ENCODE peak calls at places on chromosomes 12 and 14, in six cellular contexts. One of them, this sample, is unnamed.
A peak's percentile ranks its signal among the peaks of the same experiment; 100 is the strongest.

GRCh38 chr12:77834618-77835017 is 3.9 kb downstream of the NAV3 start:
- DNase-seq in GM06990: no peak
- DNase-seq in epithelial cell of proximal tubule: no peak
- DNase-seq in pancreas: no peak
- DNase-seq in fibroblast of villous mesenchyme: no peak
- DNase-seq in heart left ventricle: no peak
- DNase-seq in this sample: no peak

GRCh38 chr12:62426095-62426488 is 40.5 kb upstream of the MON2 start:
- DNase-seq in GM06990: no peak
- DNase-seq in epithelial cell of proximal tubule: no peak
- DNase-seq in pancreas: no peak
- DNase-seq in fibroblast of villous mesenchyme: peak; percentile 86
- DNase-seq in heart left ventricle: no peak
- DNase-seq in this sample: no peak

GRCh38 chr14:26527095-26527494 is 70.7 kb downstream of the NOVA1 start:
- DNase-seq in GM06990: no peak
- DNase-seq in epithelial cell of proximal tubule: peak; percentile 31
- DNase-seq in pancreas: no peak
- DNase-seq in fibroblast of villous mesenchyme: no peak
- DNase-seq in heart left ventricle: no peak
- DNase-seq in this sample: no peak

GRCh38 chr12:93167841-93168492 is 209.8 kb upstream of the NUDT4 start:
- DNase-seq in GM06990: peak; percentile 71
- DNase-seq in epithelial cell of proximal tubule: peak; percentile 36
- DNase-seq in pancreas: no peak
- DNase-seq in fibroblast of villous mesenchyme: peak; percentile 48
- DNase-seq in heart left ventricle: no peak
- DNase-seq in this sample: no peak

GRCh38 chr12:65511134-65511912 is 232.8 kb downstream of the MSRB3 start:
- DNase-seq in GM06990: no peak
- DNase-seq in epithelial cell of proximal tubule: no peak
- DNase-seq in pancreas: peak; percentile 20
- DNase-seq in fibroblast of villous mesenchyme: no peak
- DNase-seq in heart left ventricle: peak; percentile 43
- DNase-seq in this sample: no peak

GRCh38 chr12:47718531-47718930 is 6.8 kb downstream of the ENDOU start:
- DNase-seq in GM06990: no peak
- DNase-seq in epithelial cell of proximal tubule: no peak
- DNase-seq in pancreas: no peak
- DNase-seq in fibroblast of villous mesenchyme: no peak
- DNase-seq in heart left ventricle: no peak
- DNase-seq in this sample: no peak

GRCh38 chr12:79274571-79275064 is 410.0 kb downstream of the SYT1 start:
- DNase-seq in GM06990: no peak
- DNase-seq in epithelial cell of proximal tubule: no peak
- DNase-seq in pancreas: no peak
- DNase-seq in fibroblast of villous mesenchyme: no peak
- DNase-seq in heart left ventricle: no peak
- DNase-seq in this sample: no peak

GRCh38 chr12:43370299-43370698 is 181.7 kb downstream of the ADAMTS20 start:
- DNase-seq in GM06990: no peak
- DNase-seq in epithelial cell of proximal tubule: peak; percentile 57
- DNase-seq in pancreas: no peak
- DNase-seq in fibroblast of villous mesenchyme: peak; percentile 22
- DNase-seq in heart left ventricle: no peak
- DNase-seq in this sample: peak; percentile 10

GRCh38 chr14:21915814-21916213 is 242.2 kb upstream of the OR4E1 start:
- DNase-seq in GM06990: no peak
- DNase-seq in epithelial cell of proximal tubule: peak; percentile 72
- DNase-seq in pancreas: peak; percentile 7
- DNase-seq in fibroblast of villous mesenchyme: no peak
- DNase-seq in heart left ventricle: no peak
- DNase-seq in this sample: peak; percentile 52

GRCh38 chr12:59219148-59219547 is 298.8 kb upstream of the LRIG3 start:
- DNase-seq in GM06990: no peak
- DNase-seq in epithelial cell of proximal tubule: no peak
- DNase-seq in pancreas: no peak
- DNase-seq in fibroblast of villous mesenchyme: no peak
- DNase-seq in heart left ventricle: no peak
- DNase-seq in this sample: no peak

GRCh38 chr14:93733646-93734045 is 54.6 kb downstream of the PRIMA1 start:
- DNase-seq in GM06990: no peak
- DNase-seq in epithelial cell of proximal tubule: no peak
- DNase-seq in pancreas: no peak
- DNase-seq in fibroblast of villous mesenchyme: no peak
- DNase-seq in heart left ventricle: no peak
- DNase-seq in this sample: no peak

GRCh38 chr14:103739793-103740501 is 24.3 kb downstream of the ZFYVE21 start:
- DNase-seq in GM06990: no peak
- DNase-seq in epithelial cell of proximal tubule: no peak
- DNase-seq in pancreas: no peak
- DNase-seq in fibroblast of villous mesenchyme: no peak
- DNase-seq in heart left ventricle: no peak
- DNase-seq in this sample: no peak

GRCh38 chr12:104652910-104653309 is 196.2 kb downstream of the CHST11 start:
- DNase-seq in GM06990: no peak
- DNase-seq in epithelial cell of proximal tubule: no peak
- DNase-seq in pancreas: no peak
- DNase-seq in fibroblast of villous mesenchyme: no peak
- DNase-seq in heart left ventricle: no peak
- DNase-seq in this sample: no peak

GRCh38 chr12:104656383-104656782 is 199.6 kb downstream of the CHST11 start:
- DNase-seq in GM06990: no peak
- DNase-seq in epithelial cell of proximal tubule: no peak
- DNase-seq in pancreas: no peak
- DNase-seq in fibroblast of villous mesenchyme: no peak
- DNase-seq in heart left ventricle: no peak
- DNase-seq in this sample: no peak

GRCh38 chr12:104651812-104652211 is 195.1 kb downstream of the CHST11 start:
- DNase-seq in GM06990: no peak
- DNase-seq in epithelial cell of proximal tubule: no peak
- DNase-seq in pancreas: no peak
- DNase-seq in fibroblast of villous mesenchyme: no peak
- DNase-seq in heart left ventricle: no peak
- DNase-seq in this sample: no peak

GRCh38 chr12:104655059-104655609 is 198.4 kb downstream of the CHST11 start:
- DNase-seq in GM06990: no peak
- DNase-seq in epithelial cell of proximal tubule: no peak
- DNase-seq in pancreas: no peak
- DNase-seq in fibroblast of villous mesenchyme: no peak
- DNase-seq in heart left ventricle: no peak
- DNase-seq in this sample: no peak

GRCh38 chr12:104653730-104654328 is 197.1 kb downstream of the CHST11 start:
- DNase-seq in GM06990: no peak
- DNase-seq in epithelial cell of proximal tubule: no peak
- DNase-seq in pancreas: no peak
- DNase-seq in fibroblast of villous mesenchyme: no peak
- DNase-seq in heart left ventricle: no peak
- DNase-seq in this sample: peak; percentile 49
- TF ChIP-seq CTCF in GM06990: peak; percentile 59
- TF ChIP-seq CTCF in epithelial cell of proximal tubule: peak; percentile 35
- TF ChIP-seq CTCF in pancreas: peak; percentile 17
- TF ChIP-seq CTCF in fibroblast of villous mesenchyme: peak; percentile 42
- TF ChIP-seq CTCF in heart left ventricle: peak; percentile 38
- TF ChIP-seq CTCF in this sample: peak; percentile 46

DNA sequence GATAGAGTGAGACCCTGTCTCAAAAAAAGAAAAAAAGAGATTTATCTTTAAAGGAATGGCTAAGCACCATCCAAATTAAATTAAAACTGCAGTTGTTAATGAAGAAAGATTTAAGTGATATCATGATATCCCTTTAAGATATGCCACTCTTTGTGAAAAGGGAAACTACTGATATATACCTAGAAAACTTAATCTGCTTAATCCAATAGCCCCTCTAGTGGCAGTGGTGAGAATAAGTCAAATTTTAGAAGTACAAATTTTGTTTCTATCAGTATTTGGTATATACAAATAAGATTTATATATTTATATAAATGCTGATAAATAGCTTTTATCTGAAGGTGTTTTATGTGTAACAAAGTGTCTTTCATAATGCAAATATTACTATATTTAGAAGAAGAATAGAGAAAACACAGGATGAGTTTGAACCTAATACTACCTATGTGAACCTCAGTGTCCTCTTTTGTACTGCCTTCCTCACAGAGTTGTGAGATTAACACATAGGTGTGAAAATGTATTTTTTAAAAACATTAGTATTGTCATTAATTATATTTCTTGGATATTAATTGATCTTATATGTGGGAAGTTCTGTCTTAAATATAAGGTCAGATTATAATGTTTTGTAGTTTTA is 51.4 kb upstream of the GARIN2 start:
- DNase-seq in GM06990: peak; percentile 15
- DNase-seq in epithelial cell of proximal tubule: no peak
- DNase-seq in pancreas: no peak
- DNase-seq in fibroblast of villous mesenchyme: peak; percentile 12
- DNase-seq in heart left ventricle: no peak
- DNase-seq in this sample: no peak
- TF ChIP-seq CTCF in GM06990: peak; percentile 39
- TF ChIP-seq CTCF in epithelial cell of proximal tubule: peak; percentile 55
- TF ChIP-seq CTCF in pancreas: peak; percentile 28
- TF ChIP-seq CTCF in fibroblast of villous mesenchyme: peak; percentile 55
- TF ChIP-seq CTCF in heart left ventricle: peak; percentile 20
- TF ChIP-seq CTCF in this sample: peak; percentile 51

GRCh38 chr12:6063379-6063735 is 61.1 kb downstream of the VWF start:
- DNase-seq in GM06990: no peak
- DNase-seq in epithelial cell of proximal tubule: no peak
- DNase-seq in pancreas: no peak
- DNase-seq in fibroblast of villous mesenchyme: no peak
- DNase-seq in heart left ventricle: no peak
- DNase-seq in this sample: no peak
- TF ChIP-seq CTCF in GM06990: no peak
- TF ChIP-seq CTCF in epithelial cell of proximal tubule: no peak
- TF ChIP-seq CTCF in pancreas: no peak
- TF ChIP-seq CTCF in fibroblast of villous mesenchyme: no peak
- TF ChIP-seq CTCF in heart left ventricle: peak; percentile 11
- TF ChIP-seq CTCF in this sample: no peak

GRCh38 chr12:97943359-97943758 is 480.8 kb downstream of the RMST start:
- DNase-seq in GM06990: no peak
- DNase-seq in epithelial cell of proximal tubule: no peak
- DNase-seq in pancreas: no peak
- DNase-seq in fibroblast of villous mesenchyme: no peak
- DNase-seq in heart left ventricle: no peak
- DNase-seq in this sample: no peak
- TF ChIP-seq CTCF in GM06990: no peak
- TF ChIP-seq CTCF in epithelial cell of proximal tubule: peak; percentile 38
- TF ChIP-seq CTCF in pancreas: no peak
- TF ChIP-seq CTCF in fibroblast of villous mesenchyme: peak; percentile 20
- TF ChIP-seq CTCF in heart left ventricle: no peak
- TF ChIP-seq CTCF in this sample: no peak

DNA sequence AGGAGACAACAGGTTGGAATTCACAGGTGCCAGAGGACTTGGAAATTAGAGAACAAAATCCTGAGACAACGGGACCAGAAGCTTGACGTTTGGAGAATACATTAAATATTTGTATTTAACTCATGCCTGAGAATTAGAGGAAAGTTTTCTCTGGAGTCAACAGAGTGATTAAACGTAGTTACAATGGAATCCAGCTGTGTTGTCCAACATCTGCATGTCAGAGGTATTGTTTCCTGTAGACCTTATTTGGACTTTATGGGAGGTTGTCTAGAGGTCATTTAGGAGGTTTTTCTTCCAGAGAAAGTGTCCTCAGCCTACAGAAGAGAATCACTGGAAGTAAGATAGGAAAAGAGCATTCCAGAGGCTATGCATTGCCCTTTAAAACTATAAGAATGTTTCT is 45.1 kb upstream of the RERGL start:
- DNase-seq in GM06990: no peak
- DNase-seq in epithelial cell of proximal tubule: no peak
- DNase-seq in pancreas: no peak
- DNase-seq in fibroblast of villous mesenchyme: no peak
- DNase-seq in heart left ventricle: no peak
- DNase-seq in this sample: no peak
- TF ChIP-seq CTCF in GM06990: no peak
- TF ChIP-seq CTCF in epithelial cell of proximal tubule: no peak
- TF ChIP-seq CTCF in pancreas: no peak
- TF ChIP-seq CTCF in fibroblast of villous mesenchyme: no peak
- TF ChIP-seq CTCF in heart left ventricle: no peak
- TF ChIP-seq CTCF in this sample: no peak

GRCh38 chr14:91714805-91715204 is 17.1 kb downstream of the CATSPERB start:
- DNase-seq in GM06990: no peak
- DNase-seq in epithelial cell of proximal tubule: no peak
- DNase-seq in pancreas: no peak
- DNase-seq in fibroblast of villous mesenchyme: no peak
- DNase-seq in heart left ventricle: no peak
- DNase-seq in this sample: peak; percentile 9
- TF ChIP-seq CTCF in GM06990: peak; percentile 16
- TF ChIP-seq CTCF in epithelial cell of proximal tubule: peak; percentile 21
- TF ChIP-seq CTCF in pancreas: no peak
- TF ChIP-seq CTCF in fibroblast of villous mesenchyme: no peak
- TF ChIP-seq CTCF in heart left ventricle: no peak
- TF ChIP-seq CTCF in this sample: no peak

GRCh38 chr12:52543985-52544888 is 8.7 kb downstream of the KRT71 start:
- DNase-seq in GM06990: no peak
- DNase-seq in epithelial cell of proximal tubule: no peak
- DNase-seq in pancreas: no peak
- DNase-seq in fibroblast of villous mesenchyme: no peak
- DNase-seq in heart left ventricle: no peak
- DNase-seq in this sample: no peak
- TF ChIP-seq CTCF in GM06990: no peak
- TF ChIP-seq CTCF in epithelial cell of proximal tubule: no peak
- TF ChIP-seq CTCF in pancreas: no peak
- TF ChIP-seq CTCF in fibroblast of villous mesenchyme: no peak
- TF ChIP-seq CTCF in heart left ventricle: no peak
- TF ChIP-seq CTCF in this sample: no peak

DNA sequence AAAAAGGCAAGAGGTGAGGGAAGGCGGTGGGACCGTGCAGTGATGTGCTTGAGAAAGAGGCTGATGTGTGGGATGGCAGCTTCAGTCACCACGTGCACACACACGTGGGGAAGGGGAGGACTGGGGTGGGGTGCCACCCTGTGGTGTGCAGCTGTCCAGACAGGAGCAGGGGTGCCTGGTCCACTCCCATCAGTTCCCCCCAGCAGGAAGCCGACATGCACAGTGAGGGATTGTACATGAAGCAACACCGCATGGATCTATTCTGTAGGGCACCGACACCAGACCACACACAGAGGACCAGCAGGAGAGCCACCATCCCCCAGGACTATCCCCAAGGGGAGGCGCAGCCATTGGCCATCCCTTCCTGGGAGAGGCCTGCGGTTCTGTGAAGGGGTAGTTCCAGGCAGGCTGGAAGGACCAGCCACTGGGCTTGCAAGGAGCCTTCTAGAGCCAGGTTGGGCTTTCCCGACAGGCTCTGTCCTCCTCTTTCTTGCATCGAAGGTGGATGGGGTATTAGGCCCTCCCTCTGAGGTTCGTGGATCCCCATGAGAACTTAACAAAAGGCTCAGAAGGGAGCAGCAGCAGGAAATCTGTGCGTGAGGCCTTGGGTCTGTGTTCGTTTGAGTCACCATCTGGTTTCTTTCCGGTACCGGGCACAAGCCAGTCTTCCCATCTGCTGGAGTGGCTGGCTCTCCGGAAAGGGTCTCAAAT is 59.7 kb downstream of the PLEKHG3 start:
- DNase-seq in GM06990: no peak
- DNase-seq in epithelial cell of proximal tubule: no peak
- DNase-seq in pancreas: no peak
- DNase-seq in fibroblast of villous mesenchyme: peak; percentile 76
- DNase-seq in heart left ventricle: no peak
- DNase-seq in this sample: peak; percentile 23
- TF ChIP-seq CTCF in GM06990: peak; percentile 7
- TF ChIP-seq CTCF in epithelial cell of proximal tubule: no peak
- TF ChIP-seq CTCF in pancreas: no peak
- TF ChIP-seq CTCF in fibroblast of villous mesenchyme: peak; percentile 39
- TF ChIP-seq CTCF in heart left ventricle: no peak
- TF ChIP-seq CTCF in this sample: no peak